ENCODE peak calls at places on chromosomes 4 and X, in eight cellular contexts. K is SJSA1; F is mammary epithelial cell; I is aorta; S is kidney; B is CD8-positive, alpha-beta T cell; Z is ovary; O is heart left ventricle. N is an unnamed sample. For H3K4me1 and H3K9me3, the result is how much of the 10 kb centered on the place peaks cover.

GRCh38 chr4:130056286-130056685 is 960.3 kb downstream of the C4orf33 start:
- DNase-seq in K (no peak), S (no peak), O (no peak), F (no peak), I (no peak), Z (no peak), B (no peak), N (no peak)

GRCh38 chr4:2302387-2303119 is 40.6 kb upstream of the MXD4 start:
- DNase-seq in B (no peak), K (no peak), I (peak), Z (no peak), O (no peak), S (no peak), F (no peak), N (no peak)

GRCh38 chrX:150692296-150692695 is 900 bp upstream of the MTMR1 start:
- DNase-seq in I (no peak), S (no peak), Z (no peak), O (no peak), B (no peak), F (no peak), K (no peak), N (peak)

GRCh38 chrX:18630956-18631355 is 41.0 kb downstream of the RS1 start:
- DNase-seq in B (no peak), I (no peak), F (no peak), S (no peak), K (no peak), O (no peak), Z (no peak), N (no peak)

GRCh38 chr4:186666750-186667149 is 56.9 kb downstream of the FAT1 start:
- DNase-seq in S (no peak), O (no peak), B (no peak), Z (no peak), K (no peak), F (peak), I (no peak), N (no peak)

GRCh38 chrX:16658284-16658683 is 8.3 kb downstream of the S100G start:
- DNase-seq in K (peak), B (no peak), O (no peak), I (no peak), S (no peak), F (peak), Z (no peak), N (no peak)

GRCh38 chrX:50111762-50112161 is 89.0 kb downstream of the AKAP4 start:
- DNase-seq in Z (no peak), O (peak), I (no peak), B (no peak), F (peak), S (peak), K (no peak), N (no peak)

GRCh38 chr4:119984998-119985397 is 81.7 kb downstream of the MAD2L1 start:
- DNase-seq in S (no peak), K (no peak), I (no peak), F (no peak), Z (no peak), O (no peak), B (no peak), N (no peak)

GRCh38 chr4:53192496-53192895 is 173.4 kb downstream of the SCFD2 start:
- DNase-seq in I (no peak), S (no peak), O (no peak), K (no peak), Z (no peak), B (no peak), F (no peak), N (no peak)

GRCh38 chrX:123570011-123570590 is 162.8 kb downstream of the THOC2 start:
- DNase-seq in Z (no peak), F (peak), I (no peak), S (no peak), B (no peak), O (no peak), K (no peak), N (no peak)

GRCh38 chr4:112451831-112452230 is 64.1 kb downstream of the NEUROG2 start:
- DNase-seq in I (no peak), O (no peak), K (no peak), F (no peak), B (no peak), S (no peak), Z (no peak), N (no peak)

GRCh38 chr4:84648863-84649647 is 66.1 kb downstream of the CDS1 start:
- DNase-seq in B (no peak), F (no peak), K (no peak), Z (no peak), O (no peak), S (no peak), I (no peak), N (no peak)

GRCh38 chr4:154616287-154616686 is 3.8 kb upstream of the FGG start:
- DNase-seq in I (no peak), B (no peak), S (no peak), Z (no peak), K (no peak), F (no peak), O (no peak), N (no peak)

GRCh38 chr4:86855572-86855971 is 6.4 kb upstream of the SLC10A6 start:
- DNase-seq in F (peak), Z (no peak), I (no peak), K (peak), B (no peak), S (no peak), O (no peak), N (no peak)

GRCh38 chrX:106730385-106730784 is 3.9 kb downstream of the RNF128 start:
- DNase-seq in I (no peak), Z (no peak), B (no peak), F (no peak), K (no peak), S (no peak), O (no peak), N (no peak)

GRCh38 chr4:119300072-119300387 is 21.9 kb downstream of the FABP2 start:
- DNase-seq in O (peak), S (peak), K (no peak), B (peak), I (peak), F (no peak), Z (peak), N (no peak)

GRCh38 chrX:109533631-109534030 is 3.0 kb upstream of the NXT2 start:
- DNase-seq in Z (no peak), O (no peak), F (peak), S (no peak), I (no peak), K (no peak), B (no peak), N (no peak)

GRCh38 chr4:85744950-85745349 is 270.0 kb downstream of the ARHGAP24 start:
- DNase-seq in F (peak), B (no peak), O (no peak), I (no peak), Z (no peak), S (no peak), K (peak), N (no peak)

GRCh38 chr4:85741421-85741820 is 266.5 kb downstream of the ARHGAP24 start:
- DNase-seq in K (no peak), B (no peak), O (no peak), Z (no peak), F (no peak), S (no peak), I (no peak), N (no peak)

GRCh38 chr4:85738721-85739120 is 263.8 kb downstream of the ARHGAP24 start:
- DNase-seq in K (no peak), B (no peak), I (no peak), O (no peak), S (no peak), Z (no peak), F (peak), N (no peak)

GRCh38 chr4:85740431-85740861 is 265.5 kb downstream of the ARHGAP24 start:
- DNase-seq in B (no peak), Z (no peak), K (peak), I (no peak), F (peak), O (no peak), S (no peak), N (no peak)

DNA sequence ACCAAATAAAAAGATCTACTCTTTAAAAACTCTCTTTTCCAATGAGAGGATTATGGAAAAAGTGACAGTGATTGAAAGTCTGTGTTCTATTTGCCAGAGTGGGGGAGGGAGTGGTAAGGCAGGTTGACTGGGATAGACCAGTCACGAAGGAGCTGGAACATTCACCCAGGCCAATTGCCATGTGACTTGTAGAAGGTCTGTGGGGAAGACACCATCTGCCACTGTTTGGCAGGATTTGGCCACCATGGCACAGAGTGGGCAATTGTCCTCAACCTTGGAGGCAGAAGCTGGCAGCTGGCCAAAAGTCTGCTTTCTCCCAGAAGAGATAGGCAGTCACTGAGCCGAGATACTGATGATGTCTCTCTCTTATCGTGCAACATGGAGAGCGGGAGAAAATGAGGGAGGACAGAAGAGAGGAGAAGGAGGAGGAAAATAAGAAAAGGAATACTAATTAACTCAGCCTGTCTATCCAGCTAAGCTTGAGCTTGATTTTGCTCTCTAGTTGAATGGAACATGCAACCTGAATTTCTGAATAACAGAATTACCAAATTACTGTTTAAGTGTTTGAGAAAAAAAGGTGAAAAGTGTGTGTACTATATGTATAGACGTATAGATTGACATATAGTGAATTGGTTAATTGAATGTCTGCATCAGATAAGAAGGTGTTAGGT is 267.1 kb downstream of the ARHGAP24 start:
- DNase-seq in I (peak), B (no peak), Z (no peak), S (no peak), F (no peak), K (peak), O (peak), N (no peak)
- H3K4me1 ChIP-seq in I (under half), B (under half), Z (under half), S (under half), F (under half), K (under half), O (under half), N (under half)

GRCh38 chr4:107780665-107781064 is 44.1 kb upstream of the SGMS2 start:
- DNase-seq in K (no peak), F (peak), I (no peak), B (no peak), Z (no peak), O (no peak), S (no peak), N (peak)
- H3K9me3 ChIP-seq in K (under half), F (under half), I (under half), B (under half), Z (under half), O (under half), S (under half), N (under half)

GRCh38 chr4:6961496-6962210 is 52.0 kb downstream of the TBC1D14 start:
- DNase-seq in K (no peak), S (no peak), Z (no peak), I (no peak), B (no peak), O (no peak), F (no peak), N (no peak)
- H3K4me1 ChIP-seq in K (under half), S (under half), Z (under half), I (under half), B (under half), O (under half), F (under half), N (under half)

GRCh38 chrX:95290455-95290854 is 1394.2 kb upstream of the DIAPH2 start:
- DNase-seq in K (no peak), O (no peak), I (no peak), F (no peak), S (no peak), B (no peak), Z (no peak), N (no peak)

DNA sequence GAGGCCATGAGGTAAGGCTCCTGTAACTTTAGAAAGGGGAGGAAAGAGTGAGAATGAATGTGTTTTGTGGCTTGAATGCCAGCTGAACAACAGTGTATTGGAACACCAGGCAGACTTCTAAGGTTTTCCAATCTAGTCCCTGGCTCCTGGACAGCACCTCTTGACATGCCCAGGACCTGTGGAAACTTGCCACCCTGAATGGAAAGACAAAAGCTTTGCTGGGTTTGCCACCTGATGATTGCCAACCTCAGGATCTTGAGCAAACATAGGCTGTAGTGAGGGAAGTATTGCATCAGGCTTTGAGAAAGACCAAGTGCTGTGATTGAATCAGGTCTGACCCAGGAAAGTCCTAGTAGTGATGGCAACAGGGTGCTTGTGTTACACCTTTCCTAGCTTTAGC is 1393.1 kb upstream of the DIAPH2 start:
- DNase-seq in K (no peak), O (no peak), Z (no peak), S (no peak), I (no peak), B (no peak), F (peak), N (no peak)
- H3K9me3 ChIP-seq in K (under half), O (under half), Z (under half), S (under half), I (under half), B (under half), F (under half), N (under half)

GRCh38 chrX:139382529-139382928 is 148.0 kb upstream of the F9 start:
- DNase-seq in S (no peak), I (no peak), Z (no peak), K (no peak), O (no peak), F (no peak), B (no peak), N (no peak)
- H3K4me1 ChIP-seq in S (under half), I (under half), Z (under half), K (under half), O (under half), F (under half), B (under half), N (under half)

GRCh38 chr4:145513020-145513621 is 31.5 kb downstream of the SMAD1 start:
- DNase-seq in Z (no peak), O (no peak), B (no peak), S (no peak), I (no peak), F (no peak), K (no peak), N (no peak)
- H3K9me3 ChIP-seq in Z (under half), O (under half), B (under half), S (under half), I (under half), F (under half), K (under half), N (under half)

GRCh38 chrX:6170424-6170823 is 58.2 kb downstream of the NLGN4X start:
- DNase-seq in K (no peak), S (no peak), I (no peak), Z (no peak), O (no peak), B (no peak), F (no peak), N (no peak)
- H3K4me1 ChIP-seq in K (under half), S (under half), I (under half), Z (under half), O (under half), B (under half), F (under half), N (under half)

DNA sequence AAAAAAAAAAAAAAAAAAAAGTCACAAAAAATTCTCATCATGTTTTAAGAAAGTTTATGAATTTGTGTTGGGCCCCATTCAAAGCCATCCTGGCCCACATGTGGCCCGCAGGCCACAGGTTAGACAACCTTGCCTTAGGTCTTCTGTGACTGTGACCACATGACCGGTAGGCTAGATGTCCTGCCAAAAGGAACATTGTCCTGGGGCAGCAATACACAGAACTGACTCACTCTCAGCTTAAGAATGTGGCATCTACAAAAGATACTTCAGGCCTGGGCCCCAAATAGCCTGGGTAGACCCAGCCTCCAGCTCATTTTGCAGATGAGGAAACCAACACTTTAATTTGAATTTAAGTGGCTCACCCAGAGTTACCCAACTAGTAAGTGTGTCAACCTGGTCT is 10.0 kb downstream of the AWAT2 start:
- DNase-seq in F (no peak), S (no peak), I (no peak), Z (no peak), K (no peak), B (no peak), O (no peak), N (no peak)
- H3K9me3 ChIP-seq in F (under half), S (under half), I (under half), Z (under half), K (under half), B (under half), O (under half), N (under half)

DNA sequence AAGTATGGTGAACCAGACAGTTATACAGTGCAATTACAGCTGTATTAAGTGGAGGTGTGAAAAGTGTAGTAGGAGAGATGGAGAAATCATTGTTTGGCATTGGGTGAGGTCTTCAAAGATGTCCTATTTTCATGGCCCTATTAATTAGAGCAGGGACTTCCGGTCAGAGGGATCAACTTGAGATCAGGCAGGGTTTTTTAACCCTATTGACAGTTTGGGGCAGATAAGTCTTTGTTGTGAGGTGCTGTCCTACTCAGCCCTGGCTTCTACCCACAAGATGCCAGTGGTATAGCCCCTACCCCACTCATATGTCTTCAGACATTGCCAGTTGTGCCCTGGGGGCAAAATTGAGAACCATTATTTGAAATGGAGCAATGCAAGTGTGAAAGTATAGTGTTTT is 9.9 kb downstream of the USP9X start:
- DNase-seq in K (no peak), I (no peak), Z (no peak), B (no peak), S (no peak), F (no peak), O (no peak), N (no peak)
- H3K4me1 ChIP-seq in K (under half), I (under half), Z (under half), B (half or more), S (under half), F (under half), O (half or more), N (under half)

DNA sequence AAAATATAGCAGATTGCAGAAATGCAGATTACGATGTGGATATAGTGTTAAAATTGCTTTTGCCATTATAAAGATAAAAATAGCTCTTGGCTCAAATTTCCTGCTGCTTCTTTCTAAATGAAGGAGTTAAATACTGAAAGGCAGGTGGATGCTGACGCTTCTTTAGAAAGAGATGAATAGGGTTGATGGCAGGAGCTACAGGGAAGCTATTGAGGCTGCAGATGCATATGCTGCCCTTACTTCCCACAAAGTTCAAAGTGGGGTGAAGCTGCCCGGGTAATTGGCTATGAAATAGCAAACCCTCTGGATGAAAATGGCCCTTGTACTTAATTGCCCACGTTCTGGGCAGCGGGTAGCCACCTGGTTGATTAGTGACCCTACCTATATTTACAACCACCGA is 379.5 kb downstream of the ZIC3 start:
- DNase-seq in Z (no peak), I (no peak), O (no peak), K (no peak), B (no peak), F (no peak), S (no peak), N (no peak)
- H3K9me3 ChIP-seq in Z (under half), I (under half), O (under half), K (under half), B (under half), F (under half), S (under half), N (under half)